ENCODE peak calls at places on chromosomes 16 and 17, in six cellular contexts. One of them, this sample, is unnamed.

GRCh38 chr16:27258241-27258734 is 10.3 kb downstream of the NSMCE1 start:
- DNase-seq in HCT116: no peak
- DNase-seq in H1: no peak
- DNase-seq in GM12878: no peak
- DNase-seq in K562: no peak
- DNase-seq in HepG2: peak; percentile 84
- DNase-seq in this sample: no peak

GRCh38 chr16:30030011-30030685 is 923 bp downstream of the TLCD3B start:
- DNase-seq in HCT116: no peak
- DNase-seq in H1: no peak
- DNase-seq in GM12878: no peak
- DNase-seq in K562: no peak
- DNase-seq in HepG2: no peak
- DNase-seq in this sample: no peak

GRCh38 chr16:65546353-65546791 is 424.5 kb upstream of the CDH11 start:
- DNase-seq in HCT116: no peak
- DNase-seq in H1: no peak
- DNase-seq in GM12878: no peak
- DNase-seq in K562: no peak
- DNase-seq in HepG2: no peak
- DNase-seq in this sample: peak; percentile 66

GRCh38 chr17:55814377-55814776 is 63.5 kb downstream of the PCTP start:
- DNase-seq in HCT116: no peak
- DNase-seq in H1: no peak
- DNase-seq in GM12878: no peak
- DNase-seq in K562: no peak
- DNase-seq in HepG2: no peak
- DNase-seq in this sample: no peak

GRCh38 chr17:82097187-82097918 is 683 bp downstream of the FASN start:
- DNase-seq in HCT116: no peak
- DNase-seq in H1: no peak
- DNase-seq in GM12878: no peak
- DNase-seq in K562: peak; percentile 72
- DNase-seq in HepG2: no peak
- DNase-seq in this sample: no peak

GRCh38 chr16:51880776-51881175 is 666.2 kb downstream of the TOX3 start:
- DNase-seq in HCT116: no peak
- DNase-seq in H1: no peak
- DNase-seq in GM12878: no peak
- DNase-seq in K562: no peak
- DNase-seq in HepG2: no peak
- DNase-seq in this sample: no peak

GRCh38 chr17:55742272-55743102 is 8.4 kb upstream of the PCTP start:
- DNase-seq in HCT116: no peak
- DNase-seq in H1: no peak
- DNase-seq in GM12878: no peak
- DNase-seq in K562: no peak
- DNase-seq in HepG2: peak; percentile 28
- DNase-seq in this sample: no peak

GRCh38 chr17:78125138-78125913 is 3.2 kb downstream of the TMC6 start:
- DNase-seq in HCT116: no peak
- DNase-seq in H1: no peak
- DNase-seq in GM12878: no peak
- DNase-seq in K562: no peak
- DNase-seq in HepG2: no peak
- DNase-seq in this sample: no peak

GRCh38 chr16:11297492-11298142 is 16.5 kb upstream of the PRM1 start:
- DNase-seq in HCT116: no peak
- DNase-seq in H1: peak; percentile 66
- DNase-seq in GM12878: peak; percentile 92
- DNase-seq in K562: peak; percentile 73
- DNase-seq in HepG2: peak; percentile 67
- DNase-seq in this sample: no peak
- TF ChIP-seq POLR2AphosphoS5 in HCT116: no peak
- TF ChIP-seq POLR2AphosphoS5 in H1: no peak
- TF ChIP-seq POLR2AphosphoS5 in GM12878: no peak
- TF ChIP-seq POLR2AphosphoS5 in K562: peak; percentile 69
- TF ChIP-seq POLR2AphosphoS5 in HepG2: peak; percentile 50
- TF ChIP-seq POLR2AphosphoS5 in this sample: no peak

DNA sequence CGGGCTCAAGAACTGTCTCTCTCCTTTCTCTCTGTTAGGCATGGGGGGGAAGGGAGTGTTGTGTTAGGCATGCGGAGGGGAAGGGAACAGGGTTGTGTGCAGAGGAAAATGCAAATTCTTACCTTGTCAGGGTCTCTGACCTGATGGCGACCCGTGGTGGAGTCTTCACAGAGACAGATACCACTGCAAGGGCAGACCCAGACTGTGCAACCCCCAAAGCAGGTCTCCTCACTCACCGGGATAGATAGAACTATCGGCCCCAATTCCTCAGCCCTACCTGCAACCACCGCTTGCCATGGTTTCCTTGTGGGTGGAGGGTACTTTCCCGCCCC is 9.6 kb upstream of the MPP2 start:
- DNase-seq in HCT116: no peak
- DNase-seq in H1: no peak
- DNase-seq in GM12878: peak; percentile 36
- DNase-seq in K562: no peak
- DNase-seq in HepG2: no peak
- DNase-seq in this sample: no peak
- H3K4me3 ChIP-seq in HCT116: no peak overlapping the region
- H3K4me3 ChIP-seq in H1: no peak overlapping the region
- H3K4me3 ChIP-seq in GM12878: no peak overlapping the region
- H3K4me3 ChIP-seq in K562: no peak overlapping the region
- H3K4me3 ChIP-seq in HepG2: no peak overlapping the region
- H3K4me3 ChIP-seq in this sample: no peak overlapping the region

GRCh38 chr16:57303021-57303909 is 18.8 kb upstream of the PLLP start:
- DNase-seq in HCT116: no peak
- DNase-seq in H1: no peak
- DNase-seq in GM12878: no peak
- DNase-seq in K562: no peak
- DNase-seq in HepG2: no peak
- DNase-seq in this sample: no peak

GRCh38 chr16:57301126-57301817 is 16.8 kb upstream of the PLLP start:
- DNase-seq in HCT116: no peak
- DNase-seq in H1: no peak
- DNase-seq in GM12878: no peak
- DNase-seq in K562: no peak
- DNase-seq in HepG2: no peak
- DNase-seq in this sample: no peak

GRCh38 chr16:57304169-57305061 is 19.9 kb upstream of the PLLP start:
- DNase-seq in HCT116: no peak
- DNase-seq in H1: no peak
- DNase-seq in GM12878: peak; percentile 40
- DNase-seq in K562: no peak
- DNase-seq in HepG2: peak; percentile 99
- DNase-seq in this sample: no peak

GRCh38 chr16:57305159-57305811 is 20.8 kb upstream of the PLLP start:
- DNase-seq in HCT116: no peak
- DNase-seq in H1: no peak
- DNase-seq in GM12878: no peak
- DNase-seq in K562: no peak
- DNase-seq in HepG2: peak; percentile 65
- DNase-seq in this sample: no peak

GRCh38 chr16:57303910-57304168 is 19.4 kb upstream of the PLLP start:
- DNase-seq in HCT116: no peak
- DNase-seq in H1: no peak
- DNase-seq in GM12878: no peak
- DNase-seq in K562: no peak
- DNase-seq in HepG2: no peak
- DNase-seq in this sample: no peak
- H3K9ac ChIP-seq in HCT116: no peak overlapping the region
- H3K9ac ChIP-seq in H1: no peak overlapping the region
- H3K9ac ChIP-seq in GM12878: peak overlapping the region; percentile 46
- H3K9ac ChIP-seq in K562: no peak overlapping the region
- H3K9ac ChIP-seq in HepG2: peak overlapping the region; percentile 63
- H3K9ac ChIP-seq in this sample: no peak overlapping the region

DNA sequence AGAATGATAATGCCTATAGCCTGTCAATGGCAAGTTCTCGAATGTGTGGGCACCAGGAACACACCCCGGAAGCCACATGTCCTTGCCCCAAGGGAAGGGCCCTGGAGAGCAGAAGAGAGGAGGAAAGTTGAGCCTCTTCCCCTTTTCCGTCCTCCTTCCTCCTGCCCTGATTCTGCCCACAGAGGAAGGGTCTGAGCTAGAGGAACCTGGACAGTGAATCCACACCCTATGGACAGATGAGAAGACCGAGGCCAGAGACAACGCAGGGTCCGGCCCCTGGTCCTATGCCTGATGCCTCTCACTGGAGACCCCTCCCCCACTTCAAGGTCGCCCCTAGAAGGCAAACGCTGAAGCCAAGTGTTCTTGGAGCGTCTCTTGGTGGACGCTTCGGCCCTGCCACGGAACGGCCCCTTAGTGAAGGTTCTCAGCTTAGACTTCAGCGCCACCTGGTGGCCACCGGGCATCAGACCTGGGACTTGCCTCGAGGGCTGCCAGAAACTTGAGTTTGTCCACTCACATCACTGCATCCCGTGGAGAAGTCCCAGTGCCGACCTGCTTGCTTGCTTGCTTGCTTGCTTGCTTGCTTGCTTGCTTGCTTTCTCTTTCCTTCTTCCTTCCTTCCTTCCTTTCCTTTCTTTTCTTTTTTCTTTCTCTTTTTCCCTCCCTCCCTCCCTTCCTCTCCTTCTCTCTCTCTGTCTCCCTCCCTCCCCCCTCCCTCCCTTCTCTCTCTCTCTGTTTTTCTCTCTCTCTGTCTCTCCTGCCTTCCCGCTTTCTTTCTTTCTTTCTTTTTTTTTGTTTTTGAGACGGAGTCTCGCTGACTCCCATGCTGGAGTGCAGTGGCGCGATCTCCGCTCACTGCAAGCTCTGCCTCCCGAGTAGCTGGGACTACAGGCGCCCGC is 20.6 kb upstream of the SPNS3 start:
- DNase-seq in HCT116: peak; percentile 75
- DNase-seq in H1: peak; percentile 99
- DNase-seq in GM12878: peak; percentile 48
- DNase-seq in K562: peak; percentile 79
- DNase-seq in HepG2: peak; percentile 63
- DNase-seq in this sample: peak; percentile 24
- TF ChIP-seq POLR2AphosphoS5 in HCT116: no peak
- TF ChIP-seq POLR2AphosphoS5 in H1: no peak
- TF ChIP-seq POLR2AphosphoS5 in GM12878: no peak
- TF ChIP-seq POLR2AphosphoS5 in K562: no peak
- TF ChIP-seq POLR2AphosphoS5 in HepG2: no peak
- TF ChIP-seq POLR2AphosphoS5 in this sample: no peak

GRCh38 chr17:29349409-29349808 is 40.8 kb upstream of the TAOK1 start:
- DNase-seq in HCT116: no peak
- DNase-seq in H1: no peak
- DNase-seq in GM12878: no peak
- DNase-seq in K562: no peak
- DNase-seq in HepG2: no peak
- DNase-seq in this sample: no peak
- H3K4me3 ChIP-seq in HCT116: no peak overlapping the region
- H3K4me3 ChIP-seq in H1: no peak overlapping the region
- H3K4me3 ChIP-seq in GM12878: no peak overlapping the region
- H3K4me3 ChIP-seq in K562: no peak overlapping the region
- H3K4me3 ChIP-seq in HepG2: no peak overlapping the region
- H3K4me3 ChIP-seq in this sample: no peak overlapping the region

GRCh38 chr17:41984454-41984853 is 17.9 kb downstream of the CNP start:
- DNase-seq in HCT116: no peak
- DNase-seq in H1: no peak
- DNase-seq in GM12878: no peak
- DNase-seq in K562: no peak
- DNase-seq in HepG2: no peak
- DNase-seq in this sample: no peak

GRCh38 chr17:41977991-41978390 is 11.4 kb downstream of the CNP start:
- DNase-seq in HCT116: no peak
- DNase-seq in H1: no peak
- DNase-seq in GM12878: no peak
- DNase-seq in K562: no peak
- DNase-seq in HepG2: no peak
- DNase-seq in this sample: no peak

GRCh38 chr17:41985919-41986318 is 19.3 kb downstream of the CNP start:
- DNase-seq in HCT116: no peak
- DNase-seq in H1: no peak
- DNase-seq in GM12878: no peak
- DNase-seq in K562: no peak
- DNase-seq in HepG2: no peak
- DNase-seq in this sample: no peak

GRCh38 chr17:41986634-41987033 is 20.0 kb downstream of the CNP start:
- DNase-seq in HCT116: no peak
- DNase-seq in H1: no peak
- DNase-seq in GM12878: no peak
- DNase-seq in K562: no peak
- DNase-seq in HepG2: no peak
- DNase-seq in this sample: no peak

GRCh38 chr17:41982026-41982989 is 15.7 kb downstream of the CNP start:
- DNase-seq in HCT116: no peak
- DNase-seq in H1: no peak
- DNase-seq in GM12878: no peak
- DNase-seq in K562: no peak
- DNase-seq in HepG2: no peak
- DNase-seq in this sample: no peak
- H3K9ac ChIP-seq in HCT116: no peak overlapping the region
- H3K9ac ChIP-seq in H1: no peak overlapping the region
- H3K9ac ChIP-seq in GM12878: no peak overlapping the region
- H3K9ac ChIP-seq in K562: no peak overlapping the region
- H3K9ac ChIP-seq in HepG2: no peak overlapping the region
- H3K9ac ChIP-seq in this sample: no peak overlapping the region

GRCh38 chr17:15431766-15432165 is 35.7 kb downstream of the CDRT4 start:
- DNase-seq in HCT116: no peak
- DNase-seq in H1: no peak
- DNase-seq in GM12878: no peak
- DNase-seq in K562: no peak
- DNase-seq in HepG2: no peak
- DNase-seq in this sample: no peak
- TF ChIP-seq POLR2AphosphoS5 in HCT116: no peak
- TF ChIP-seq POLR2AphosphoS5 in H1: no peak
- TF ChIP-seq POLR2AphosphoS5 in GM12878: no peak
- TF ChIP-seq POLR2AphosphoS5 in K562: no peak
- TF ChIP-seq POLR2AphosphoS5 in HepG2: no peak
- TF ChIP-seq POLR2AphosphoS5 in this sample: no peak

DNA sequence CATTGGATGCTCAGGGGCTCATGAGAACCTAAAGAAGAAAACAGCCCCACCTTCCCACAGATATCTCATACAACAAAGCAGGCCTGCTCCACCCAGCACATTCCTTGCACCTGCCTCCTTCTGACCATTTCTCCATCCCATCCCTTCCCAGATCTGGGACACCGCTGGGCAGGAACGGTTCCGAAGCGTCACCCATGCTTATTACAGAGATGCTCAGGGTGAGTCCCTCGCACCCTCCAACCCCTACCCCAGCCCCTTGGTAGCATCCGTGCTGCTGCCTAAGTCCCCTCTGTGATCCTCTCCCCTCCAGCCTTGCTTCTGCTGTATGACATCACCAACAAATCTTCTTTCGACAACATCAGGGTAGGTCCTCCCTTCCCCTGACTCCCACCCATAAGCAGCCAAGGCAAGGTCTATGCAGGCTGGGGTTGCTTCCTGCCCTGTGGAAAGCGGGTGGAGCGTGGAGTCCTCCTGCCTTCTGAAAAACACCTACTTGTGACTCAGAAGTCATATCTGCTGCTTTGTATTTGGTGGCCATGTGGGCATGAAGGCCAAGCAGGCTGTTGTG is 5.4 kb upstream of the NHERF1 start:
- DNase-seq in HCT116: no peak
- DNase-seq in H1: no peak
- DNase-seq in GM12878: no peak
- DNase-seq in K562: no peak
- DNase-seq in HepG2: no peak
- DNase-seq in this sample: no peak
- H3K4me3 ChIP-seq in HCT116: no peak overlapping the region
- H3K4me3 ChIP-seq in H1: no peak overlapping the region
- H3K4me3 ChIP-seq in GM12878: no peak overlapping the region
- H3K4me3 ChIP-seq in K562: no peak overlapping the region
- H3K4me3 ChIP-seq in HepG2: no peak overlapping the region
- H3K4me3 ChIP-seq in this sample: no peak overlapping the region